ENCODE peak calls at places on chromosomes 1 and 21, in six cellular contexts. One of them, this sample, is unnamed.

GRCh38 chr1:69278923-69279322 is 288.8 kb upstream of the LRRC7 start:
- DNase-seq in H1: no peak
- DNase-seq in HepG2: no peak
- DNase-seq in SK-N-SH: no peak
- DNase-seq in K562: no peak
- DNase-seq in HCT116: no peak
- DNase-seq in this sample: no peak

GRCh38 chr1:43452789-43453441 is 816 bp downstream of the HYI start:
- DNase-seq in HepG2: no peak
- DNase-seq in K562: peak; percentile 59
- DNase-seq in SK-N-SH: no peak
- DNase-seq in H1: no peak
- DNase-seq in HCT116: no peak
- DNase-seq in this sample: no peak

GRCh38 chr1:155127105-155127671 is 488 bp upstream of the EFNA1 start:
- DNase-seq in SK-N-SH: peak; percentile 77
- DNase-seq in HCT116: no peak
- DNase-seq in H1: peak; percentile 63
- DNase-seq in HepG2: peak; percentile 99
- DNase-seq in K562: peak; percentile 41
- DNase-seq in this sample: peak; percentile 95

GRCh38 chr1:5728956-5729355 is 263.3 kb downstream of the NPHP4 start:
- DNase-seq in H1: no peak
- DNase-seq in K562: no peak
- DNase-seq in HepG2: no peak
- DNase-seq in HCT116: no peak
- DNase-seq in SK-N-SH: no peak
- DNase-seq in this sample: no peak

GRCh38 chr1:184482113-184482512 is 95.3 kb downstream of the C1orf21 start:
- DNase-seq in K562: no peak
- DNase-seq in HCT116: no peak
- DNase-seq in H1: no peak
- DNase-seq in SK-N-SH: no peak
- DNase-seq in HepG2: no peak
- DNase-seq in this sample: no peak

GRCh38 chr1:23896491-23896890 is 16.7 kb downstream of the CNR2 start:
- DNase-seq in K562: no peak
- DNase-seq in HepG2: no peak
- DNase-seq in SK-N-SH: no peak
- DNase-seq in HCT116: no peak
- DNase-seq in H1: no peak
- DNase-seq in this sample: no peak

GRCh38 chr1:53195913-53196484 is 625 bp upstream of the CPT2 start:
- DNase-seq in HepG2: peak; percentile 54
- DNase-seq in HCT116: no peak
- DNase-seq in K562: peak; percentile 25
- DNase-seq in H1: no peak
- DNase-seq in SK-N-SH: no peak
- DNase-seq in this sample: no peak

GRCh38 chr1:31421404-31422040 is 8.5 kb downstream of the SERINC2 start:
- DNase-seq in K562: peak; percentile 53
- DNase-seq in HepG2: no peak
- DNase-seq in HCT116: no peak
- DNase-seq in SK-N-SH: no peak
- DNase-seq in H1: peak; percentile 73
- DNase-seq in this sample: peak; percentile 39

GRCh38 chr1:22323141-22323845 is 128.4 kb upstream of the ZBTB40 start:
- DNase-seq in K562: no peak
- DNase-seq in H1: no peak
- DNase-seq in SK-N-SH: no peak
- DNase-seq in HCT116: no peak
- DNase-seq in HepG2: no peak
- DNase-seq in this sample: no peak

GRCh38 chr1:185917646-185918045 is 183.5 kb downstream of the HMCN1 start:
- DNase-seq in HepG2: no peak
- DNase-seq in SK-N-SH: no peak
- DNase-seq in H1: no peak
- DNase-seq in K562: peak; percentile 37
- DNase-seq in HCT116: no peak
- DNase-seq in this sample: peak; percentile 48

GRCh38 chr1:234911787-234912186 is 216.8 kb downstream of the TOMM20 start:
- DNase-seq in K562: no peak
- DNase-seq in HCT116: no peak
- DNase-seq in HepG2: no peak
- DNase-seq in SK-N-SH: no peak
- DNase-seq in H1: no peak
- DNase-seq in this sample: no peak

GRCh38 chr1:48619529-48619928 is 147.5 kb upstream of the SPATA6 start:
- DNase-seq in H1: peak; percentile 83
- DNase-seq in SK-N-SH: peak; percentile 26
- DNase-seq in K562: peak; percentile 18
- DNase-seq in HCT116: peak; percentile 2
- DNase-seq in HepG2: no peak
- DNase-seq in this sample: no peak

GRCh38 chr1:236699366-236699765 is 13.1 kb downstream of the ACTN2 start:
- DNase-seq in SK-N-SH: no peak
- DNase-seq in HepG2: no peak
- DNase-seq in H1: no peak
- DNase-seq in K562: no peak
- DNase-seq in HCT116: no peak
- DNase-seq in this sample: no peak

GRCh38 chr1:179234863-179235262 is 5.4 kb upstream of the ABL2 start:
- DNase-seq in HCT116: no peak
- DNase-seq in H1: no peak
- DNase-seq in K562: no peak
- DNase-seq in SK-N-SH: no peak
- DNase-seq in HepG2: no peak
- DNase-seq in this sample: no peak

GRCh38 chr1:236748471-236748870 is 46.6 kb upstream of the MTR start:
- DNase-seq in H1: no peak
- DNase-seq in HepG2: no peak
- DNase-seq in SK-N-SH: no peak
- DNase-seq in HCT116: peak; percentile 15
- DNase-seq in K562: no peak
- DNase-seq in this sample: no peak

GRCh38 chr1:181391297-181391905 is 91.9 kb upstream of the CACNA1E start:
- DNase-seq in SK-N-SH: no peak
- DNase-seq in HCT116: no peak
- DNase-seq in K562: no peak
- DNase-seq in HepG2: no peak
- DNase-seq in H1: no peak
- DNase-seq in this sample: no peak

GRCh38 chr1:30888391-30888790 is 20.2 kb downstream of the SDC3 start:
- DNase-seq in H1: no peak
- DNase-seq in HepG2: no peak
- DNase-seq in K562: peak; percentile 58
- DNase-seq in HCT116: no peak
- DNase-seq in SK-N-SH: no peak
- DNase-seq in this sample: peak; percentile 16

DNA sequence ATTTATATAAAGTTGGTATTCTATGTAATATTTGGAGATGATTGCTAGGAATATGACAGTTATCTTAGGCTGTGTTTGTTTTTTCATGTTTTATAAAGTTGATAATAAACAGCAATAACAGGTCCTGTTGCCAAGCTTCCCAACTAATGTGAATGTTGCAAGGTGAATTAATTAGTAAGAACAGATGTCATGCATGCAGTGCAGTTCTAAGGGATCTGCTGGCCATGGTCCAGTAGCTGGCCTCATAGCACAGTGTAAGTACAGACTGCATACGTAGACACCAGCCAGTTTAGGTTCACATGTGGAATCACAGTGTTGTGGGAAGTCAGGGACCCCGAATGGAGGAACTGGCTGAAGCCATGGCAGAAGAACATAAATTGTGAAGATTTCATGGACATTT is 478.2 kb downstream of the NEGR1 start:
- DNase-seq in SK-N-SH: peak; percentile 14
- DNase-seq in HCT116: no peak
- DNase-seq in K562: no peak
- DNase-seq in H1: no peak
- DNase-seq in HepG2: no peak
- DNase-seq in this sample: no peak
- TF ChIP-seq JUND in SK-N-SH: no peak
- TF ChIP-seq JUND in HCT116: no peak
- TF ChIP-seq JUND in K562: no peak
- TF ChIP-seq JUND in H1: no peak
- TF ChIP-seq JUND in HepG2: no peak
- TF ChIP-seq JUND in this sample: no peak

DNA sequence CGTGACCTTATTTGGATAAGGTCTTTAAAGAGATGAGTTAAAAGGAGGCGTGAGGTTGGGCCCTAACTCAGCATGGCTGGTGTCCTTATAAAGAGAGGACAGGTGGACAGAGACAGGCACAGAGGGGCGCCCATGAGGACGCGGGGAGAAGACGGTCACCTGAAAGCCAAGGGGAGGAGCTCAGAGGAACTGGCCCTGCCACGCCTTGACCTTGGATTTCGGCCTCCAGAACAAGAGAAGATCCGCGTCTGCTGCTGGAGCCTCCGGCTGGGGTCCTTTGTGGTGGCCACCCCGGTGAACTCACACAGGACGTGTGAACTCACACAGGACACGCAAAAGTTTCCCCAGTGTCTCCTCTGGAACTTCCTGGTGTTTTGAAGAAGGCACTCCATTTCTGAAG is 122.7 kb downstream of the SIK1 start:
- DNase-seq in HepG2: no peak
- DNase-seq in H1: no peak
- DNase-seq in SK-N-SH: no peak
- DNase-seq in HCT116: no peak
- DNase-seq in K562: no peak
- DNase-seq in this sample: no peak
- TF ChIP-seq JUND in HepG2: no peak
- TF ChIP-seq JUND in H1: no peak
- TF ChIP-seq JUND in SK-N-SH: no peak
- TF ChIP-seq JUND in HCT116: no peak
- TF ChIP-seq JUND in K562: no peak
- TF ChIP-seq JUND in this sample: no peak

DNA sequence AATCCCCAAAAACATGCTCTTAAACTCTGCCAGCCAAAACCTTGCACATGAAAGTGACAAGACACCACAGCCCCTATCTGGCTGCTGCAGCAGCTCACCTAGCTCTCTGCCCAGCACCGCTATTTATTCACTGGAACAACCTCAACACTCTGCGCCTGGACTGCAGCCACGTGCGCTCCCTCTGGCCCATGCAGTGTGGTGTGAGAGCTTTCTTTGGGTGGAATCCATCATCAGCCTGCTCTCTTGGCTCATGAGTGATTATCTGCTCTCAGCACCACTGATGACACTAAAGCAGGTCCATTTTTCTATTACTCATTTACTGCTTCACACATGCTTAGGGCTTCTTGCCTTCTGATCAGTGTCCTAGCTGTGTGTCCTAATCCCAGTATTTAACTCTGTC is 11.4 kb downstream of the KCNJ6 start:
- DNase-seq in HCT116: no peak
- DNase-seq in HepG2: no peak
- DNase-seq in H1: no peak
- DNase-seq in SK-N-SH: no peak
- DNase-seq in K562: no peak
- DNase-seq in this sample: no peak
- TF ChIP-seq JUND in HCT116: no peak
- TF ChIP-seq JUND in HepG2: no peak
- TF ChIP-seq JUND in H1: no peak
- TF ChIP-seq JUND in SK-N-SH: no peak
- TF ChIP-seq JUND in K562: no peak
- TF ChIP-seq JUND in this sample: no peak

GRCh38 chr1:76867342-76868130 is at the start of gene ST6GALNAC5:
- DNase-seq in HepG2: no peak
- DNase-seq in H1: peak; percentile 71
- DNase-seq in SK-N-SH: peak; percentile 81
- DNase-seq in K562: no peak
- DNase-seq in HCT116: no peak
- DNase-seq in this sample: no peak
- TF ChIP-seq JUND in HepG2: no peak
- TF ChIP-seq JUND in H1: no peak
- TF ChIP-seq JUND in SK-N-SH: no peak
- TF ChIP-seq JUND in K562: no peak
- TF ChIP-seq JUND in HCT116: no peak
- TF ChIP-seq JUND in this sample: no peak

GRCh38 chr1:159838715-159839114 is 12.0 kb downstream of the SLAMF8 start:
- DNase-seq in H1: no peak
- DNase-seq in HepG2: no peak
- DNase-seq in SK-N-SH: no peak
- DNase-seq in K562: peak; percentile 13
- DNase-seq in HCT116: no peak
- DNase-seq in this sample: no peak

GRCh38 chr1:159835366-159835765 is 8.7 kb downstream of the SLAMF8 start:
- DNase-seq in H1: no peak
- DNase-seq in HepG2: no peak
- DNase-seq in HCT116: no peak
- DNase-seq in K562: no peak
- DNase-seq in SK-N-SH: no peak
- DNase-seq in this sample: no peak

GRCh38 chr1:159839135-159839849 is 12.6 kb downstream of the SLAMF8 start:
- DNase-seq in HepG2: no peak
- DNase-seq in HCT116: no peak
- DNase-seq in SK-N-SH: no peak
- DNase-seq in H1: no peak
- DNase-seq in K562: no peak
- DNase-seq in this sample: no peak

GRCh38 chr1:159832309-159832708 is 5.6 kb downstream of the SLAMF8 start:
- DNase-seq in HCT116: no peak
- DNase-seq in K562: no peak
- DNase-seq in H1: no peak
- DNase-seq in HepG2: no peak
- DNase-seq in SK-N-SH: no peak
- DNase-seq in this sample: no peak

DNA sequence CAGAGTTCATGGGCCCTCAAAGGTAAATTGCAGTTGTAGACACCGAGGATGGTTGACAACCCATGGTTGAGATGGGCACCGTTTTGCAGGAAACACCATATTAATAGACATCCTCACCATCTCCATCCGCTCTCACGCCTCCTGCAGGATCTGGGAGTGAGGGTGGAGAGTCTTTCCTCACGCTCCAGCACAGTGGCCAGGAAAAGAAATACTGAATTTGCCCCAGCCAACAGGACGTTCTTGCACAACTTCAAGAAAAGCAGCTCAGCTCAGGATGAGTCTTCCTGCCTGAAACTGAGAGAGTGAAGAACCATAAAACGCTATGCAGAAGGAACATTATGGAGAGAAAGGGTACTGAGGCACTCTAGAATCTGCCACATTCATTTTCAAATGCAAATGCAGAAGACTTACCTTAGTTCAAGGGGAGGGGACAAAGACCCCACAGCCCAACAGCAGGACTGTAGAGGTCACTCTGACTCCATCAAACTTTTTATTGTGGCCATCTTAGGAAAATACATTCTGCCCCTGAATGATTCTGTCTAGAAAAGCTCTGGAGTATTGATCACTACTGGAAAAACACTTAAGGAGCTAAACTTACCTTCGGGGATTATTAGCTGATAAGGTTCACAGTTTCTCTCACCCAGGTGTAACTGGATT is 9.3 kb downstream of the SLAMF8 start:
- DNase-seq in H1: no peak
- DNase-seq in K562: peak; percentile 16
- DNase-seq in HepG2: no peak
- DNase-seq in HCT116: no peak
- DNase-seq in SK-N-SH: no peak
- DNase-seq in this sample: no peak
- TF ChIP-seq JUND in H1: no peak
- TF ChIP-seq JUND in K562: no peak
- TF ChIP-seq JUND in HepG2: no peak
- TF ChIP-seq JUND in HCT116: no peak
- TF ChIP-seq JUND in SK-N-SH: no peak
- TF ChIP-seq JUND in this sample: no peak

GRCh38 chr1:220991959-220992704 is 112.9 kb downstream of the HLX start:
- DNase-seq in HCT116: no peak
- DNase-seq in HepG2: no peak
- DNase-seq in H1: no peak
- DNase-seq in K562: no peak
- DNase-seq in SK-N-SH: peak; percentile 14
- DNase-seq in this sample: no peak
- TF ChIP-seq JUND in HCT116: no peak
- TF ChIP-seq JUND in HepG2: no peak
- TF ChIP-seq JUND in H1: no peak
- TF ChIP-seq JUND in K562: no peak
- TF ChIP-seq JUND in SK-N-SH: no peak
- TF ChIP-seq JUND in this sample: no peak